ENCODE peak calls at places on chromosomes 11 and 22, in nine cellular contexts. One of them, this sample, is unnamed.

GRCh38 chr22:22720724-22721261 is 76.4 kb downstream of the GGTLC2 start:
- DNase-seq in RWPE2: no peak
- DNase-seq in uterus: no peak
- DNase-seq in GM10248: peak; percentile 76
- DNase-seq in H9: no peak
- DNase-seq in glutamatergic neuron: no peak
- DNase-seq in progenitor cell of endocrine pancreas: no peak
- DNase-seq in astrocyte of the spinal cord: no peak
- DNase-seq in D721Med: no peak
- DNase-seq in this sample: no peak

GRCh38 chr11:83219095-83219494 is 25.6 kb downstream of the ANKRD42 start:
- DNase-seq in RWPE2: no peak
- DNase-seq in uterus: no peak
- DNase-seq in GM10248: no peak
- DNase-seq in H9: peak; percentile 53
- DNase-seq in glutamatergic neuron: no peak
- DNase-seq in progenitor cell of endocrine pancreas: no peak
- DNase-seq in astrocyte of the spinal cord: no peak
- DNase-seq in D721Med: no peak
- DNase-seq in this sample: no peak

GRCh38 chr11:476416-476815 is 26.3 kb downstream of the PTDSS2 start:
- DNase-seq in RWPE2: peak; percentile 49
- DNase-seq in uterus: no peak
- DNase-seq in GM10248: no peak
- DNase-seq in H9: no peak
- DNase-seq in glutamatergic neuron: no peak
- DNase-seq in progenitor cell of endocrine pancreas: no peak
- DNase-seq in astrocyte of the spinal cord: no peak
- DNase-seq in D721Med: no peak
- DNase-seq in this sample: no peak

GRCh38 chr11:128262463-128263345 is 324.7 kb downstream of the ETS1 start:
- DNase-seq in RWPE2: no peak
- DNase-seq in uterus: no peak
- DNase-seq in GM10248: no peak
- DNase-seq in H9: no peak
- DNase-seq in glutamatergic neuron: no peak
- DNase-seq in progenitor cell of endocrine pancreas: no peak
- DNase-seq in astrocyte of the spinal cord: no peak
- DNase-seq in D721Med: no peak
- DNase-seq in this sample: no peak

GRCh38 chr11:112555491-112556364 is 295.1 kb upstream of the PLET1 start:
- DNase-seq in RWPE2: no peak
- DNase-seq in uterus: peak; percentile 30
- DNase-seq in GM10248: peak; percentile 55
- DNase-seq in H9: peak; percentile 79
- DNase-seq in glutamatergic neuron: peak; percentile 82
- DNase-seq in progenitor cell of endocrine pancreas: peak; percentile 73
- DNase-seq in astrocyte of the spinal cord: peak; percentile 8
- DNase-seq in D721Med: no peak
- DNase-seq in this sample: no peak

GRCh38 chr11:23866641-23867040 is 630.2 kb upstream of the LUZP2 start:
- DNase-seq in RWPE2: no peak
- DNase-seq in uterus: no peak
- DNase-seq in GM10248: no peak
- DNase-seq in H9: no peak
- DNase-seq in glutamatergic neuron: no peak
- DNase-seq in progenitor cell of endocrine pancreas: no peak
- DNase-seq in astrocyte of the spinal cord: peak; percentile 15
- DNase-seq in D721Med: no peak
- DNase-seq in this sample: no peak

GRCh38 chr11:34052608-34053160 is 1.2 kb downstream of the CAPRIN1 start:
- DNase-seq in RWPE2: no peak
- DNase-seq in uterus: peak; percentile 31
- DNase-seq in GM10248: no peak
- DNase-seq in H9: no peak
- DNase-seq in glutamatergic neuron: peak; percentile 18
- DNase-seq in progenitor cell of endocrine pancreas: no peak
- DNase-seq in astrocyte of the spinal cord: no peak
- DNase-seq in D721Med: no peak
- DNase-seq in this sample: no peak

GRCh38 chr22:29312218-29313125 is 3.0 kb downstream of the RASL10A start:
- DNase-seq in RWPE2: peak; percentile 60
- DNase-seq in uterus: no peak
- DNase-seq in GM10248: no peak
- DNase-seq in H9: no peak
- DNase-seq in glutamatergic neuron: no peak
- DNase-seq in progenitor cell of endocrine pancreas: no peak
- DNase-seq in astrocyte of the spinal cord: no peak
- DNase-seq in D721Med: no peak
- DNase-seq in this sample: no peak

GRCh38 chr11:72222106-72222891 is 2.3 kb upstream of the INPPL1 start:
- DNase-seq in RWPE2: no peak
- DNase-seq in uterus: no peak
- DNase-seq in GM10248: peak; percentile 7
- DNase-seq in H9: peak; percentile 41
- DNase-seq in glutamatergic neuron: no peak
- DNase-seq in progenitor cell of endocrine pancreas: no peak
- DNase-seq in astrocyte of the spinal cord: no peak
- DNase-seq in D721Med: no peak
- DNase-seq in this sample: no peak

GRCh38 chr11:69609351-69609750 is 31.6 kb upstream of the CCND1 start:
- DNase-seq in RWPE2: no peak
- DNase-seq in uterus: no peak
- DNase-seq in GM10248: no peak
- DNase-seq in H9: no peak
- DNase-seq in glutamatergic neuron: no peak
- DNase-seq in progenitor cell of endocrine pancreas: no peak
- DNase-seq in astrocyte of the spinal cord: peak; percentile 23
- DNase-seq in D721Med: no peak
- DNase-seq in this sample: no peak

GRCh38 chr11:69615545-69616278 is 25.2 kb upstream of the CCND1 start:
- DNase-seq in RWPE2: no peak
- DNase-seq in uterus: no peak
- DNase-seq in GM10248: no peak
- DNase-seq in H9: no peak
- DNase-seq in glutamatergic neuron: no peak
- DNase-seq in progenitor cell of endocrine pancreas: no peak
- DNase-seq in astrocyte of the spinal cord: no peak
- DNase-seq in D721Med: no peak
- DNase-seq in this sample: no peak

GRCh38 chr11:69614085-69614484 is 26.9 kb upstream of the CCND1 start:
- DNase-seq in RWPE2: no peak
- DNase-seq in uterus: no peak
- DNase-seq in GM10248: no peak
- DNase-seq in H9: no peak
- DNase-seq in glutamatergic neuron: no peak
- DNase-seq in progenitor cell of endocrine pancreas: no peak
- DNase-seq in astrocyte of the spinal cord: no peak
- DNase-seq in D721Med: no peak
- DNase-seq in this sample: no peak

GRCh38 chr11:69613594-69613993 is 27.4 kb upstream of the CCND1 start:
- DNase-seq in RWPE2: no peak
- DNase-seq in uterus: no peak
- DNase-seq in GM10248: no peak
- DNase-seq in H9: no peak
- DNase-seq in glutamatergic neuron: no peak
- DNase-seq in progenitor cell of endocrine pancreas: no peak
- DNase-seq in astrocyte of the spinal cord: no peak
- DNase-seq in D721Med: no peak
- DNase-seq in this sample: no peak

GRCh38 chr11:69611548-69612526 is 29.1 kb upstream of the CCND1 start:
- DNase-seq in RWPE2: no peak
- DNase-seq in uterus: no peak
- DNase-seq in GM10248: no peak
- DNase-seq in H9: no peak
- DNase-seq in glutamatergic neuron: no peak
- DNase-seq in progenitor cell of endocrine pancreas: no peak
- DNase-seq in astrocyte of the spinal cord: no peak
- DNase-seq in D721Med: no peak
- DNase-seq in this sample: no peak
- TF ChIP-seq CTCF in RWPE2: no peak
- TF ChIP-seq CTCF in uterus: no peak
- TF ChIP-seq CTCF in GM10248: no peak
- TF ChIP-seq CTCF in H9: no peak
- TF ChIP-seq CTCF in glutamatergic neuron: no peak
- TF ChIP-seq CTCF in progenitor cell of endocrine pancreas: no peak
- TF ChIP-seq CTCF in astrocyte of the spinal cord: no peak
- TF ChIP-seq CTCF in D721Med: no peak
- TF ChIP-seq CTCF in this sample: no peak

DNA sequence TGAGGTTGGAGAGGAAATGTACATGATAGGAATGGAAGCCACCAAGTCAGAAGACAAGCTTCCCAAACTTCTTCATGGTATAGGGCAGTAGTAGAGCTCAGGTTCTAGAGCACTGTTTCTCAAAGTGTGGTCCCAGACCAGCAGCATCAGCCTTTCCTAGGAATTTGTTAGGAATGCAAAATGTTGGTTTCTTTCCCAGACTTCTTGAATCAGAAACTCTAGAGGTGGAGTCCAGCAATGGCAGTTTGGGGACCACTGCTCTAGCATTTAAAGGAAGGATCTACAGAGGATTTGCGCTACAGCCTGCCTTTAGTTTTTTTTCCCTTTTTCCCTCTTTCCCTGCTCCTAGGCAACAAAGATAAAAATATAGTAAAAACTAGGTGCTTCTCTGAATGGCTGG is 17.0 kb upstream of the MMP12 start:
- DNase-seq in RWPE2: no peak
- DNase-seq in uterus: no peak
- DNase-seq in GM10248: no peak
- DNase-seq in H9: no peak
- DNase-seq in glutamatergic neuron: no peak
- DNase-seq in progenitor cell of endocrine pancreas: no peak
- DNase-seq in astrocyte of the spinal cord: no peak
- DNase-seq in D721Med: no peak
- DNase-seq in this sample: no peak
- TF ChIP-seq CTCF in RWPE2: no peak
- TF ChIP-seq CTCF in uterus: no peak
- TF ChIP-seq CTCF in GM10248: no peak
- TF ChIP-seq CTCF in H9: no peak
- TF ChIP-seq CTCF in glutamatergic neuron: no peak
- TF ChIP-seq CTCF in progenitor cell of endocrine pancreas: no peak
- TF ChIP-seq CTCF in astrocyte of the spinal cord: no peak
- TF ChIP-seq CTCF in D721Med: no peak
- TF ChIP-seq CTCF in this sample: peak; percentile 34

GRCh38 chr22:27331526-27332281 is 469.9 kb downstream of the MN1 start:
- DNase-seq in RWPE2: no peak
- DNase-seq in uterus: no peak
- DNase-seq in GM10248: no peak
- DNase-seq in H9: peak; percentile 63
- DNase-seq in glutamatergic neuron: peak; percentile 41
- DNase-seq in progenitor cell of endocrine pancreas: peak; percentile 18
- DNase-seq in astrocyte of the spinal cord: peak; percentile 48
- DNase-seq in D721Med: no peak
- DNase-seq in this sample: no peak

GRCh38 chr22:27329966-27330645 is 471.4 kb downstream of the MN1 start:
- DNase-seq in RWPE2: no peak
- DNase-seq in uterus: no peak
- DNase-seq in GM10248: no peak
- DNase-seq in H9: peak; percentile 12
- DNase-seq in glutamatergic neuron: no peak
- DNase-seq in progenitor cell of endocrine pancreas: no peak
- DNase-seq in astrocyte of the spinal cord: no peak
- DNase-seq in D721Med: no peak
- DNase-seq in this sample: no peak

GRCh38 chr22:27327497-27327896 is 474.1 kb downstream of the MN1 start:
- DNase-seq in RWPE2: no peak
- DNase-seq in uterus: no peak
- DNase-seq in GM10248: no peak
- DNase-seq in H9: no peak
- DNase-seq in glutamatergic neuron: no peak
- DNase-seq in progenitor cell of endocrine pancreas: no peak
- DNase-seq in astrocyte of the spinal cord: no peak
- DNase-seq in D721Med: no peak
- DNase-seq in this sample: no peak

GRCh38 chr22:27329471-27329870 is 472.1 kb downstream of the MN1 start:
- DNase-seq in RWPE2: no peak
- DNase-seq in uterus: no peak
- DNase-seq in GM10248: no peak
- DNase-seq in H9: peak; percentile 57
- DNase-seq in glutamatergic neuron: no peak
- DNase-seq in progenitor cell of endocrine pancreas: no peak
- DNase-seq in astrocyte of the spinal cord: no peak
- DNase-seq in D721Med: no peak
- DNase-seq in this sample: no peak

DNA sequence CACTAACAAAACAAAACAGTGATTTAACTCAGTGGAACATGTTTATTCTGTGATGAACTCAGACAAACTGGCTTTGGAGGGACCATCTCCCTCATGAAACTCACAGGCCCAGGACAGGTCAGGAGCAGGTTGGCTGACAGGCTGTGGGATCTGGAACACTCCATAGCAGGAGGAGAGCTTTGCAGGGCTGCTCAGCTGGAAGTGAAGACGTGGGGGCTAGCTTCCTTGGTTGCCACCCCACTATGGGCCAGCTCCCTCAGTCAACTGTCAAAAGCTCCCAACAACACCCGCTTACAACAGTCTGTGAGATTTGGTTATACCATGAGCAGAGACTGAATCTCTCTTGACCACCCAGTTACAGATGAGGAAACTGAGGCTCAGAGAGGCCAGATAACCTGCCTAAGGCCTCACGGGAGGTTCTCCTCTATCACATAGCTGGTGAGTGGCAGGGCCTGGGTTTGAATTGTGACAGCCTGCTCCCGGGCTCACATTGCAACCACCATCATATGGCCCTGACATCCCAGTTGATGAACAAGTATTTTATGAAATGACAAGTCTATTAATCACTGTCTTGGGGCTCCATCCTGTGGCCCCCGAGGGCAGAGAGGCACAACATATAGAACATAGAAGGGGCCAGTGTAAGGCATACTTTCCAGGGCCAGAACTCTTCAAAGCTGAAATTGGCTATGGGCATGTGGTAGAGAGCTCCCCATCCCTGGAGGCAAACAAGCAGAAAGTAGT is 473.4 kb downstream of the MN1 start:
- DNase-seq in RWPE2: no peak
- DNase-seq in uterus: no peak
- DNase-seq in GM10248: no peak
- DNase-seq in H9: peak; percentile 14
- DNase-seq in glutamatergic neuron: no peak
- DNase-seq in progenitor cell of endocrine pancreas: no peak
- DNase-seq in astrocyte of the spinal cord: no peak
- DNase-seq in D721Med: no peak
- DNase-seq in this sample: no peak
- TF ChIP-seq CTCF in RWPE2: peak; percentile 21
- TF ChIP-seq CTCF in uterus: no peak
- TF ChIP-seq CTCF in GM10248: no peak
- TF ChIP-seq CTCF in H9: no peak
- TF ChIP-seq CTCF in glutamatergic neuron: no peak
- TF ChIP-seq CTCF in progenitor cell of endocrine pancreas: no peak
- TF ChIP-seq CTCF in astrocyte of the spinal cord: no peak
- TF ChIP-seq CTCF in D721Med: no peak
- TF ChIP-seq CTCF in this sample: no peak

GRCh38 chr22:20256562-20257473 is 11.3 kb downstream of the RTN4R start:
- DNase-seq in RWPE2: no peak
- DNase-seq in uterus: no peak
- DNase-seq in GM10248: no peak
- DNase-seq in H9: no peak
- DNase-seq in glutamatergic neuron: no peak
- DNase-seq in progenitor cell of endocrine pancreas: no peak
- DNase-seq in astrocyte of the spinal cord: no peak
- DNase-seq in D721Med: no peak
- DNase-seq in this sample: no peak
- TF ChIP-seq CTCF in RWPE2: no peak
- TF ChIP-seq CTCF in uterus: no peak
- TF ChIP-seq CTCF in GM10248: no peak
- TF ChIP-seq CTCF in H9: no peak
- TF ChIP-seq CTCF in glutamatergic neuron: no peak
- TF ChIP-seq CTCF in progenitor cell of endocrine pancreas: no peak
- TF ChIP-seq CTCF in astrocyte of the spinal cord: no peak
- TF ChIP-seq CTCF in D721Med: no peak
- TF ChIP-seq CTCF in this sample: no peak

GRCh38 chr11:6022954-6023353 is 7.6 kb downstream of the OR56A1 start:
- DNase-seq in RWPE2: no peak
- DNase-seq in uterus: no peak
- DNase-seq in GM10248: no peak
- DNase-seq in H9: no peak
- DNase-seq in glutamatergic neuron: no peak
- DNase-seq in progenitor cell of endocrine pancreas: no peak
- DNase-seq in astrocyte of the spinal cord: peak; percentile 19
- DNase-seq in D721Med: no peak
- DNase-seq in this sample: no peak
- TF ChIP-seq CTCF in RWPE2: peak; percentile 56
- TF ChIP-seq CTCF in uterus: peak; percentile 51
- TF ChIP-seq CTCF in GM10248: peak; percentile 29
- TF ChIP-seq CTCF in H9: peak; percentile 84
- TF ChIP-seq CTCF in glutamatergic neuron: no peak
- TF ChIP-seq CTCF in progenitor cell of endocrine pancreas: peak; percentile 70
- TF ChIP-seq CTCF in astrocyte of the spinal cord: peak; percentile 23
- TF ChIP-seq CTCF in D721Med: peak; percentile 34
- TF ChIP-seq CTCF in this sample: peak; percentile 48

This sample was measured in BJ.